ENCODE peak calls at places on chromosomes 6 and 20, in seven cellular contexts. G is psoas muscle, K is heart left ventricle, U is neural progenitor cell, W is lower lobe of right lung, O is Panc1, V is endodermal cell. J is an unnamed sample.

GRCh38 chr6:96626749-96627353 is 63.9 kb downstream of the FHL5 start:
- DNase-seq in G (no peak), W (no peak), U (peak; percentile 28), O (no peak), V (no peak), K (no peak), J (peak; percentile 3)

GRCh38 chr20:4661191-4661590 is 60.5 kb upstream of the PRND start:
- DNase-seq in W (no peak), U (no peak), K (no peak), O (no peak), V (no peak), G (no peak), J (no peak)

GRCh38 chr20:20207291-20207690 is 155.0 kb downstream of the CFAP61 start:
- DNase-seq in V (no peak), K (no peak), W (no peak), U (peak; percentile 67), O (no peak), G (no peak), J (no peak)

GRCh38 chr6:193773-194310 is 98.4 kb upstream of the DUSP22 start:
- DNase-seq in G (no peak), V (no peak), W (no peak), K (no peak), O (no peak), U (no peak), J (no peak)

GRCh38 chr6:44053760-44054556 is 73.3 kb downstream of the MRPL14 start:
- DNase-seq in V (peak; percentile 81), K (no peak), U (no peak), O (no peak), W (no peak), G (peak; percentile 18), J (peak; percentile 74)

GRCh38 chr20:14401479-14402138 is 64.2 kb upstream of the FLRT3 start:
- DNase-seq in W (no peak), O (no peak), V (no peak), G (no peak), K (no peak), U (peak; percentile 51), J (no peak)

GRCh38 chr20:63359937-63360849 is 956 bp downstream of the CHRNA4 start:
- DNase-seq in W (no peak), G (no peak), U (peak; percentile 38), O (no peak), K (peak; percentile 42), V (no peak), J (no peak)

GRCh38 chr6:45493761-45494160 is 116.0 kb upstream of the SUPT3H start:
- DNase-seq in G (no peak), U (no peak), K (no peak), O (no peak), W (no peak), V (no peak), J (no peak)

GRCh38 chr20:36852187-36852586 is 23.8 kb upstream of the TLDC2 start:
- DNase-seq in O (no peak), U (no peak), G (no peak), K (no peak), V (peak; percentile 35), W (no peak), J (no peak)

GRCh38 chr6:136846046-136846445 is 23.7 kb downstream of the PEX7 start:
- DNase-seq in K (no peak), V (peak; percentile 72), W (no peak), O (no peak), U (peak; percentile 61), G (no peak), J (no peak)

GRCh38 chr6:134457941-134458340 is 140.0 kb upstream of the SGK1 start:
- DNase-seq in K (no peak), W (no peak), U (no peak), O (no peak), V (peak; percentile 65), G (no peak), J (no peak)

GRCh38 chr20:25318471-25319240 is 70.8 kb downstream of the PYGB start:
- DNase-seq in U (no peak), G (no peak), V (no peak), K (peak; percentile 60), O (no peak), W (peak; percentile 55), J (no peak)

GRCh38 chr6:130069471-130069870 is 51.1 kb downstream of the L3MBTL3 start:
- DNase-seq in U (no peak), G (no peak), O (no peak), V (no peak), W (no peak), K (no peak), J (no peak)

GRCh38 chr20:17749979-17750721 is 50.4 kb downstream of the BANF2 start:
- DNase-seq in O (no peak), W (peak; percentile 68), V (no peak), K (peak; percentile 81), U (peak; percentile 9), G (peak; percentile 87), J (no peak)

GRCh38 chr6:101018157-101018556 is 137.0 kb upstream of the ASCC3 start:
- DNase-seq in K (no peak), G (no peak), U (no peak), O (no peak), V (no peak), W (no peak), J (no peak)

GRCh38 chr20:62823688-62824475 is 7.0 kb downstream of the COL9A3 start:
- DNase-seq in G (no peak), V (peak; percentile 95), K (no peak), O (no peak), W (no peak), U (peak; percentile 72), J (no peak)

GRCh38 chr20:38275815-38276550 is 15.4 kb upstream of the KIAA1755 start:
- DNase-seq in G (no peak), K (no peak), U (no peak), O (peak; percentile 18), W (no peak), V (no peak), J (peak; percentile 70)

GRCh38 chr20:62799873-62800272 is 3.6 kb downstream of the MRGBP start:
- DNase-seq in K (no peak), G (no peak), U (no peak), V (no peak), W (no peak), O (no peak), J (no peak)

GRCh38 chr6:143361536-143362191 is 88.8 kb downstream of the ADAT2 start:
- DNase-seq in V (no peak), U (no peak), G (no peak), O (no peak), K (no peak), W (no peak), J (no peak)

GRCh38 chr6:60952500-60952899 is 1333.5 kb downstream of the KHDRBS2 start:
- DNase-seq in V (no peak), O (no peak), U (no peak), K (no peak), G (no peak), W (no peak), J (no peak)

GRCh38 chr6:121305957-121306607 is 28.2 kb downstream of the TBC1D32 start:
- DNase-seq in G (no peak), O (peak; percentile 17), K (no peak), W (no peak), V (no peak), U (peak; percentile 50), J (no peak)

GRCh38 chr6:152313542-152314482 is 323.4 kb downstream of the SYNE1 start:
- DNase-seq in W (no peak), O (no peak), G (no peak), U (no peak), K (no peak), V (peak; percentile 83), J (no peak)

GRCh38 chr20:13221673-13222318 is 722 bp downstream of the ISM1 start:
- DNase-seq in O (no peak), K (peak; percentile 65), W (peak; percentile 69), G (peak; percentile 60), V (peak; percentile 89), U (peak; percentile 92), J (no peak)

GRCh38 chr6:38648629-38649028 is 8.9 kb upstream of the BTBD9 start:
- DNase-seq in K (no peak), W (no peak), G (no peak), O (no peak), U (no peak), V (no peak), J (no peak)

GRCh38 chr6:169153401-169153800 is 100.2 kb downstream of the THBS2 start:
- DNase-seq in G (no peak), V (no peak), U (no peak), O (no peak), K (no peak), W (no peak), J (no peak)

GRCh38 chr20:31516166-31516565 is 1.9 kb downstream of the HM13 start:
- DNase-seq in G (no peak), W (no peak), V (no peak), O (no peak), K (no peak), U (no peak), J (no peak)
- H3K4me3 ChIP-seq in G (peak overlapping the region; percentile 99), W (peak overlapping the region; percentile 100), V (peak overlapping the region; percentile 89), O (peak overlapping the region; percentile 70), K (no peak overlapping the region), U (no peak overlapping the region), J (peak overlapping the region; percentile 96)

DNA sequence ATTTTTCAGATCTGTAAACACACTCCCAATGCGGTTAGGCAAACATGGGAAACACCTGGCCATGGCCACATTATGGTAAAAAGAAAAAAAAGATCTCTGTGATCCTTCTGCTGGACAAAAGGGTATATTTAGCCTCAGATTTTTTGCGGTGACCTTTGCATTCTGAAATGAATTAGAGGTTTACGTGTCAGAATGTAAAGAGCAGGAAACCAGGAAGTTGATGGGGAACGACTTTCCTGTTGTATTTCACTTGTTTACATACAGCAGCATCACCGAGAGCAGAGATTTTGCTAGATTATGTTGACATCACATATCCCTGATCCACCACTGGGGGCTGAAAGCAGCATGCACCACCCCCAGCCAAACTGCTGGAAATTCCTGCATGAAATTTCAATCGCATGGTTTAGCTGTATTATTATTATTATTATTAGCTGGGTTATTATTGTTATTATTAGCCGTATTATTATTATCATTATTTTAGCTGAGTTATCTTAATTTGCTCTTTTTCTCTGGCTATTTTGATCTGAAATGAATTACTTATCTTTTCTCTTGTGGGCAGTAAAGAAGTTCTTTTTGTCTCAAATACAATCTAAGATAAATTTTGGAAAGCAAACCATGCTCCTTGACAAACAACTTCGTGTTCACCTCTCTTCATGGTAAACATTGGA is 189.4 kb downstream of the ZFP64 start:
- DNase-seq in U (no peak), W (no peak), G (no peak), O (no peak), V (no peak), K (no peak), J (no peak)
- TF ChIP-seq CTCF in U (peak; percentile 31), W (no peak), G (no peak), O (no peak), V (peak; percentile 60), K (no peak), J (peak; percentile 20)

DNA sequence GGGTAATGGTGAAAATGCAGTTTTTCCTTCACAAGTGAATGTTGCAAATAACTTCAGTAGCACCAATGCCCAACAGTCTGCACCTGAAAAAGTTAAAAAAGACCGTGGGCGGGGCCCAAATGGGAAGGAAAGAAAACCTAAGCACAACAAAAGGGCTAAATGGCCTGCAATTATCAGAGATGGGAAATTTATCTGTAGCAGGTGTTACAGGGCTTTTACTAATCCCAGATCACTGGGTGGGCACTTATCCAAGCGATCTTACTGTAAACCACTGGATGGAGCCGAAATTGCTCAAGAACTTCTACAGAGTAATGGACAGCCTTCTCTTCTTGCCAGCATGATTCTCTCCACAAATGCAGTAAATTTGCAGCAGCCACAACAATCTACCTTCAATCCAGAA is 64.8 kb upstream of the SMIM8 start:
- DNase-seq in U (no peak), W (no peak), G (no peak), K (no peak), O (no peak), V (no peak), J (no peak)
- H3K36me3 ChIP-seq in U (peaks cover 69% of the 10 kb centered on the region), W (peaks cover 33% of the 10 kb centered on the region), G (no peaks in the 10 kb centered on the region), K (peaks cover 19% of the 10 kb centered on the region), O (peaks cover 44% of the 10 kb centered on the region), V (peaks cover 82% of the 10 kb centered on the region), J (peaks cover 2% of the 10 kb centered on the region)

GRCh38 chr6:167148997-167149396 is 8.8 kb downstream of the GPR31 start:
- DNase-seq in U (no peak), W (no peak), K (no peak), O (no peak), V (no peak), G (no peak), J (no peak)
- H3K4me3 ChIP-seq in U (no peak overlapping the region), W (no peak overlapping the region), K (no peak overlapping the region), O (no peak overlapping the region), V (no peak overlapping the region), G (no peak overlapping the region), J (no peak overlapping the region)